ENCODE peak calls at places on chromosomes 2 and 18, in six cellular contexts. D is sigmoid colon, S is H54, F is A549, G is NB4, Q is lower leg skin. M is an unnamed sample.

GRCh38 chr2:18741888-18742287 is 152.5 kb upstream of the NT5C1B start:
- DNase-seq in S (no peak), D (peak), Q (no peak), F (no peak), G (no peak), M (no peak)

GRCh38 chr2:74917702-74918619 is 40.5 kb upstream of the POLE4 start:
- DNase-seq in Q (no peak), D (no peak), S (peak), G (peak), F (peak), M (no peak)

GRCh38 chr18:269480-270090 is 1.7 kb upstream of the THOC1 start:
- DNase-seq in G (peak), F (no peak), S (no peak), D (no peak), Q (no peak), M (no peak)

GRCh38 chr2:176763871-176764404 is 448.7 kb upstream of the HNRNPA3 start:
- DNase-seq in G (no peak), Q (no peak), D (no peak), F (no peak), S (no peak), M (no peak)

GRCh38 chr2:45412754-45413379 is 198.2 kb downstream of the SRBD1 start:
- DNase-seq in S (no peak), D (no peak), G (no peak), Q (no peak), F (no peak), M (no peak)

GRCh38 chr2:54858021-54858681 is 134.7 kb downstream of the EML6 start:
- DNase-seq in F (no peak), S (no peak), Q (no peak), G (peak), D (no peak), M (no peak)

GRCh38 chr18:59005266-59005665 is 134.4 kb upstream of the SEC11C start:
- DNase-seq in F (peak), S (no peak), G (no peak), Q (no peak), D (no peak), M (no peak)

GRCh38 chr2:126656311-126657145 is 570 bp downstream of the GYPC start:
- DNase-seq in G (peak), D (no peak), F (no peak), S (no peak), Q (no peak), M (peak)

GRCh38 chr18:12281861-12282260 is 26.2 kb upstream of the TUBB6 start:
- DNase-seq in F (no peak), S (no peak), G (no peak), Q (no peak), D (no peak), M (no peak)

GRCh38 chr2:110747522-110748488 is 15.4 kb downstream of the ACOXL start:
- DNase-seq in F (no peak), Q (no peak), G (no peak), S (no peak), D (no peak), M (no peak)

DNA sequence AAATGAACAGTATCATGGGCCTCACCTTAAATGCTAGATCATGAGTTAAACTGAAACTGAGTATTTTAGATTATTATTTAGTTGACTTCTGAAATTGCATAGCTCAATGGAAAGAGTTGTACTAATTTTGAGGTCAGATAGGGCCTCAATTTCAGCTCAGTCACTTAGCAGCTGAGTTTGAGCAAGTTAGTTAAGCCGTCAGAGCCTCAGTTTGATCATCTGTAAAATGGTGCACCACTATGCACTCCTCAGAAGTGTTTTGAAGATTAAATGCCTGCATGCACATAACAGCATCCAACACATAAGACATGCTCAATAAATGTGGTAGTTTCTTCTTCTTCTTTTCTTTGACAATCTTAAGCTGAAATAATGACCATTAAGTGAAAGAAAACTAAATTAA is 38.2 kb upstream of the ASNSD1 start:
- DNase-seq in S (no peak), D (no peak), G (no peak), F (no peak), Q (no peak), M (no peak)
- TF ChIP-seq POLR2A in S (no peak), D (no peak), G (no peak), F (no peak), Q (no peak), M (no peak)

DNA sequence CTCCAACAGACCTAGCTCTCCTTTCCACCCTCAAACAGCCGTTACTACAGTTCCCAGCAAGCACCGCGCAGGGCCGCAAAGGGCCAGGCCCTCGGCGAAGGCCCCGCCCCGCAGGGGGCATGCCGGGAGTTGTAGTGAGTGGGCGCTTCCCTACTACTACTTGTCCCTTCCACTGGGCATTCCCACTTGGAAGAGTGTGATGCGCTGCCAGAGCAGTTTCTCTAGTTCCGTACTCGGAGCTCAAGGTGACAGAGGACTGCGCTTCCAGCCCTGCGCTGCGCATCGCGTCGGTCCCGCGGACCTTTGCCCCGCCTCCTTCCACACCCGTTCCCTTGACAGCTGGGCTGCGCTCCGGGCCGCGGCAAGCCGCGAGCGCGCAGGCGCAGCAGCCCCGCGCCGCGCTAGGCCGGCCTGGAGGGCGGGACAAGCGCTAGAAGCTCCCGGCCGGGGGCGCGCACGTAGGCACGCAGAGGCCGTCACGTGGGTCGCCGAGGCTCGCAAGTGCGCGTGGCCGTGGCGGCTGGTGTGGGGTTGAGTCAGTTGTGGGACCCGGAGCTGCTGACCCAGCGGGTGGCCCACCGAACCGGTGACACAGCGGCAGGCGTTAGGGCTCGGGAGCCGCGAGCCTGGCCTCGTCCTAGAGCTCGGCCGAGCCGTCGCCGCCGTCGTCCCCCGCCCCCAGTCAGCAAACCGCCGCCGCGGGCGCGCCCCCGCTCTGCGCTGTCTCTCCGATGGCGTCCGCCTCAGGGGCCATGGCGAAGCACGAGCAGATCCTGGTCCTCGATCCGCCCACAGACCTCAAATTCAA is at the start of gene VAPA:
- DNase-seq in F (peak), S (peak), D (peak), G (peak), Q (peak), M (peak)
- TF ChIP-seq POLR2A in F (peak), S (peak), D (peak), G (peak), Q (peak), M (peak)

DNA sequence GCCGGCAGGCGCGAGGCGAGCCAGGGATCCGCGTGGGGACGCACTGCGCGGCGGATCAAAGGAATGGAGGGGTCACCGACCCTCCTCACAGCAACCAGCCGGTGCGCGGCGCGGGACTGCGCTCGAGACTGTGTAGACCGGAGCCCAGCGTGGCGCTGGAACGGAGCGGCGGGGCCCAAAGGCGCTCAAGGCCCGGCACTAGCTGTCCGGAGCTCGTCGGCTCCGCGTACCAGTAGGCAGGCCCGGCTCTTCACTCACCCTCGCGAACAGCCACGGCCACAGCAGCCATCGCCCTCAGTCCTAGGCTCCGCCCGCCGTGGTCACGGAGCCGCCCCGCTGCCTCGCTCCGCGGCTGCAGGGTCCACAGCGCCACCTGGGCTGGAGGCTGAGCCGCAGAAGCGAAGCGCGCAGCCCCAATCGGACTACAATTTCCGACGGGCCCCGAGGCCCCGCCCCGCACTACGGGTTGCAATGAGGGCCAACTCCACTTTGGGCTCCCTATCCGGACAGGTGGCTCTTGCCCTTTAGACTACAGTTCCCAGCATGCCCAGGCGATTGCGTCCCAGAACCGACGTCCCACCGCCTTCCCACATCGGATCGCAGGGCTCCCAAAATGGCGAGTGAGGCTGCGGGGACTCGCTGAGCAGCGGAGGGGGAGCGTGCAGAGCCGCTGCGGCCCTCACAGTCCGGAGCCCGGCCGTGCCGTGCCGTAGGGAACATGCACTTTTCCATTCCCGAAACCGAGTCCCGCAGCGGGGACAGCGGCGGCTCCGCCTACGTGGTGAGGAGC is at the start of the genes EIF2B4 and SNX17:
- DNase-seq in Q (peak), S (peak), F (peak), G (peak), D (peak), M (peak)
- TF ChIP-seq POLR2A in Q (no peak), S (peak), F (peak), G (peak), D (peak), M (peak)

GRCh38 chr2:230947908-230948365 is 22.9 kb upstream of the GPR55 start:
- DNase-seq in D (no peak), F (no peak), S (no peak), Q (no peak), G (peak), M (no peak)
- TF ChIP-seq POLR2A in D (no peak), F (no peak), S (no peak), Q (no peak), G (no peak), M (no peak)